ENCODE peak calls at places on chromosomes 12 and 14, in eight cellular contexts. S is fibroblast of gingiva; P is effector memory CD8-positive, alpha-beta T cell; B is left lung; V is choroid plexus epithelial cell; K is foreskin fibroblast; U is activated T-cell treated with anti-CD3 and anti-CD28 coated beads for 4 hours; R is NCI-H2081. G is an unnamed sample.

GRCh38 chr12:13156277-13156676 is 40.2 kb upstream of the EMP1 start:
- DNase-seq in S (no peak), P (no peak), B (no peak), V (peak; percentile 77), K (no peak), U (no peak), R (no peak), G (no peak)

GRCh38 chr12:6462234-6462995 is 8.1 kb downstream of the VAMP1 start:
- DNase-seq in S (no peak), P (no peak), B (no peak), V (no peak), K (no peak), U (no peak), R (no peak), G (peak; percentile 46)

GRCh38 chr14:31926123-31926522 is 151.0 kb upstream of the ARHGAP5 start:
- DNase-seq in S (peak; percentile 35), P (no peak), B (no peak), V (peak; percentile 76), K (no peak), U (no peak), R (peak; percentile 42), G (peak; percentile 24)

GRCh38 chr14:59846595-59846994 is 24.0 kb downstream of the RTN1 start:
- DNase-seq in S (no peak), P (no peak), B (no peak), V (no peak), K (no peak), U (no peak), R (no peak), G (no peak)

GRCh38 chr14:20515846-20516245 is 10.5 kb downstream of the RNASE10 start:
- DNase-seq in S (no peak), P (no peak), B (no peak), V (no peak), K (no peak), U (no peak), R (no peak), G (no peak)

GRCh38 chr12:112833272-112833671 is 41.7 kb downstream of the RPH3A start:
- DNase-seq in S (no peak), P (no peak), B (no peak), V (no peak), K (no peak), U (no peak), R (no peak), G (no peak)

GRCh38 chr12:42386310-42386709 is 60.3 kb downstream of the PPHLN1 start:
- DNase-seq in S (no peak), P (no peak), B (no peak), V (no peak), K (no peak), U (no peak), R (no peak), G (no peak)

GRCh38 chr14:104117341-104118005 is 20.9 kb upstream of the KIF26A start:
- DNase-seq in S (no peak), P (no peak), B (peak; percentile 77), V (no peak), K (no peak), U (no peak), R (no peak), G (no peak)

GRCh38 chr12:68175566-68176033 is 16.1 kb upstream of the IFNG start:
- DNase-seq in S (no peak), P (peak; percentile 60), B (no peak), V (no peak), K (no peak), U (peak; percentile 41), R (no peak), G (peak; percentile 60)

GRCh38 chr14:66359500-66359899 is 126.7 kb upstream of the CCDC196 start:
- DNase-seq in S (peak; percentile 48), P (peak; percentile 12), B (no peak), V (peak; percentile 88), K (peak; percentile 12), U (peak; percentile 12), R (peak; percentile 60), G (peak; percentile 26)

GRCh38 chr14:102926104-102926503 is 3.6 kb downstream of the AMN start:
- DNase-seq in S (no peak), P (no peak), B (peak; percentile 15), V (no peak), K (no peak), U (no peak), R (no peak), G (no peak)

GRCh38 chr12:80031229-80031628 is 68.1 kb upstream of the OTOGL start:
- DNase-seq in S (no peak), P (no peak), B (no peak), V (no peak), K (no peak), U (no peak), R (no peak), G (no peak)

GRCh38 chr14:45610303-45610702 is 357.3 kb upstream of the MIS18BP1 start:
- DNase-seq in S (no peak), P (no peak), B (no peak), V (peak; percentile 39), K (no peak), U (no peak), R (peak; percentile 14), G (no peak)

GRCh38 chr14:88804035-88804434 is 11.3 kb upstream of the EML5 start:
- DNase-seq in S (no peak), P (no peak), B (no peak), V (no peak), K (no peak), U (no peak), R (no peak), G (no peak)

GRCh38 chr14:36099619-36100018 is 76.9 kb downstream of the PTCSC3 start:
- DNase-seq in S (no peak), P (no peak), B (no peak), V (no peak), K (no peak), U (no peak), R (no peak), G (no peak)

GRCh38 chr12:25816637-25817036 is 141.8 kb upstream of the RASSF8 start:
- DNase-seq in S (no peak), P (no peak), B (no peak), V (no peak), K (no peak), U (no peak), R (no peak), G (no peak)

GRCh38 chr14:64878775-64879634 is 702 bp downstream of the SPTB start:
- DNase-seq in S (no peak), P (no peak), B (peak; percentile 58), V (no peak), K (no peak), U (no peak), R (peak; percentile 29), G (no peak)

GRCh38 chr12:46217686-46218508 is 50.9 kb downstream of the SLC38A1 start:
- DNase-seq in S (no peak), P (peak; percentile 55), B (no peak), V (no peak), K (no peak), U (peak; percentile 40), R (no peak), G (peak; percentile 34)

GRCh38 chr12:92597997-92598396 is 104.8 kb upstream of the PLEKHG7 start:
- DNase-seq in S (no peak), P (no peak), B (no peak), V (peak; percentile 50), K (peak; percentile 70), U (no peak), R (no peak), G (peak; percentile 24)

GRCh38 chr14:61847861-61848260 is 85.6 kb downstream of the SNAPC1 start:
- DNase-seq in S (no peak), P (no peak), B (no peak), V (no peak), K (no peak), U (no peak), R (no peak), G (no peak)

GRCh38 chr14:73695082-73695481 is 19.1 kb downstream of the PNMA1 start:
- DNase-seq in S (no peak), P (no peak), B (no peak), V (no peak), K (no peak), U (no peak), R (no peak), G (no peak)

GRCh38 chr12:82383930-82384513 is 25.7 kb downstream of the METTL25 start:
- DNase-seq in S (peak; percentile 33), P (no peak), B (no peak), V (peak; percentile 62), K (peak; percentile 10), U (no peak), R (no peak), G (no peak)

GRCh38 chr12:84772281-84772680 is 140.3 kb downstream of the SLC6A15 start:
- DNase-seq in S (no peak), P (no peak), B (no peak), V (peak; percentile 22), K (no peak), U (no peak), R (no peak), G (no peak)

GRCh38 chr12:40149673-40150260 is 43.9 kb upstream of the SLC2A13 start:
- DNase-seq in S (peak; percentile 59), P (no peak), B (no peak), V (no peak), K (peak; percentile 8), U (no peak), R (no peak), G (no peak)

GRCh38 chr14:54570047-54570446 is 3.1 kb downstream of the SAMD4A start:
- DNase-seq in S (no peak), P (no peak), B (no peak), V (no peak), K (no peak), U (no peak), R (no peak), G (no peak)

GRCh38 chr12:118187746-118188390 is 51.9 kb downstream of the PEBP1 start:
- DNase-seq in S (no peak), P (no peak), B (no peak), V (no peak), K (no peak), U (no peak), R (no peak), G (no peak)

GRCh38 chr12:123908884-123909807 is 63.5 kb downstream of the CCDC92 start:
- DNase-seq in S (no peak), P (no peak), B (no peak), V (no peak), K (no peak), U (no peak), R (no peak), G (no peak)

GRCh38 chr12:105480162-105480561 is 149.7 kb downstream of the C12orf75 start:
- DNase-seq in S (no peak), P (no peak), B (no peak), V (peak; percentile 69), K (peak; percentile 30), U (no peak), R (no peak), G (no peak)

GRCh38 chr12:18700254-18700653 is 37.6 kb downstream of the PLCZ1 start:
- DNase-seq in S (peak; percentile 88), P (no peak), B (no peak), V (peak; percentile 64), K (peak; percentile 24), U (no peak), R (no peak), G (no peak)

GRCh38 chr12:76880156-76881023 is 1.6 kb upstream of the CSRP2 start:
- DNase-seq in S (no peak), P (no peak), B (no peak), V (peak; percentile 50), K (no peak), U (no peak), R (no peak), G (no peak)

GRCh38 chr12:75848533-75848932 is 183.0 kb downstream of the PHLDA1 start:
- DNase-seq in S (no peak), P (no peak), B (no peak), V (no peak), K (no peak), U (no peak), R (no peak), G (no peak)

GRCh38 chr12:132353811-132354210 is 24.4 kb upstream of the GALNT9 start:
- DNase-seq in S (no peak), P (no peak), B (peak; percentile 59), V (no peak), K (no peak), U (no peak), R (no peak), G (no peak)

GRCh38 chr12:53381739-53382630 is 2.0 kb downstream of the SP1 start:
- DNase-seq in S (peak; percentile 82), P (peak; percentile 33), B (no peak), V (peak; percentile 67), K (peak; percentile 50), U (peak; percentile 11), R (no peak), G (peak; percentile 25)

GRCh38 chr12:6778571-6779550 is 6.5 kb downstream of the LAG3 start:
- DNase-seq in S (peak; percentile 88), P (peak; percentile 85), B (peak; percentile 95), V (peak; percentile 95), K (peak; percentile 92), U (peak; percentile 87), R (peak; percentile 97), G (peak; percentile 91)

G was measured in activated CD4-positive, alpha-beta T cell treated with anti-CD3 and anti-CD28 coated beads for 4 hours.